ENCODE peak calls at places on chromosomes 5 and 9, in eight cellular contexts. One of them, this sample, is unnamed.

GRCh38 chr5:142935014-142935413 is 164.8 kb downstream of the ARHGAP26 start:
- DNase-seq in iris pigment epithelial cell: no peak
- DNase-seq in activated effector memory CD4-positive, alpha-beta T cell treated with Interleukin-2 at 50 U/mL for 16 hours: no peak
- DNase-seq in stimulated activated CD4-positive, alpha-beta T cell treated with anti-CD3 and anti-CD28 coated beads, TNF-alpha, amount 100 ng/mL, for 1 hour: no peak
- DNase-seq in Ammon's horn: no peak
- DNase-seq in stimulated activated naive CD8-positive, alpha-beta T cell treated with anti-CD3 and anti-CD28 coated beads, Interleukin-15, amount 100 ng/mL, for 72 hours: no peak
- DNase-seq in activated gamma-delta T cell treated with Interleukin-2 at 50 U/mL for 16 hours: no peak
- DNase-seq in H4: no peak
- DNase-seq in this sample: no peak

GRCh38 chr9:109320338-109320733 is 523 bp downstream of the EPB41L4B start:
- DNase-seq in stimulated activated CD4-positive, alpha-beta T cell treated with anti-CD3 and anti-CD28 coated beads, TNF-alpha, amount 100 ng/mL, for 1 hour: no peak
- DNase-seq in activated effector memory CD4-positive, alpha-beta T cell treated with Interleukin-2 at 50 U/mL for 16 hours: no peak
- DNase-seq in stimulated activated naive CD8-positive, alpha-beta T cell treated with anti-CD3 and anti-CD28 coated beads, Interleukin-15, amount 100 ng/mL, for 72 hours: no peak
- DNase-seq in iris pigment epithelial cell: no peak
- DNase-seq in H4: no peak
- DNase-seq in Ammon's horn: no peak
- DNase-seq in activated gamma-delta T cell treated with Interleukin-2 at 50 U/mL for 16 hours: no peak
- DNase-seq in this sample: no peak

GRCh38 chr9:135315572-135315971 is 164.0 kb upstream of the PPP1R26 start:
- DNase-seq in activated gamma-delta T cell treated with Interleukin-2 at 50 U/mL for 16 hours: no peak
- DNase-seq in activated effector memory CD4-positive, alpha-beta T cell treated with Interleukin-2 at 50 U/mL for 16 hours: no peak
- DNase-seq in H4: no peak
- DNase-seq in stimulated activated naive CD8-positive, alpha-beta T cell treated with anti-CD3 and anti-CD28 coated beads, Interleukin-15, amount 100 ng/mL, for 72 hours: no peak
- DNase-seq in iris pigment epithelial cell: no peak
- DNase-seq in Ammon's horn: no peak
- DNase-seq in stimulated activated CD4-positive, alpha-beta T cell treated with anti-CD3 and anti-CD28 coated beads, TNF-alpha, amount 100 ng/mL, for 1 hour: no peak
- DNase-seq in this sample: no peak

GRCh38 chr5:144547098-144547499 is 376.4 kb downstream of the KCTD16 start:
- DNase-seq in activated gamma-delta T cell treated with Interleukin-2 at 50 U/mL for 16 hours: no peak
- DNase-seq in Ammon's horn: no peak
- DNase-seq in iris pigment epithelial cell: peak
- DNase-seq in H4: no peak
- DNase-seq in stimulated activated naive CD8-positive, alpha-beta T cell treated with anti-CD3 and anti-CD28 coated beads, Interleukin-15, amount 100 ng/mL, for 72 hours: no peak
- DNase-seq in stimulated activated CD4-positive, alpha-beta T cell treated with anti-CD3 and anti-CD28 coated beads, TNF-alpha, amount 100 ng/mL, for 1 hour: no peak
- DNase-seq in activated effector memory CD4-positive, alpha-beta T cell treated with Interleukin-2 at 50 U/mL for 16 hours: no peak
- DNase-seq in this sample: no peak

GRCh38 chr5:84647581-84647980 is 262.9 kb upstream of the EDIL3 start:
- DNase-seq in activated gamma-delta T cell treated with Interleukin-2 at 50 U/mL for 16 hours: no peak
- DNase-seq in stimulated activated CD4-positive, alpha-beta T cell treated with anti-CD3 and anti-CD28 coated beads, TNF-alpha, amount 100 ng/mL, for 1 hour: no peak
- DNase-seq in stimulated activated naive CD8-positive, alpha-beta T cell treated with anti-CD3 and anti-CD28 coated beads, Interleukin-15, amount 100 ng/mL, for 72 hours: no peak
- DNase-seq in H4: no peak
- DNase-seq in Ammon's horn: no peak
- DNase-seq in iris pigment epithelial cell: no peak
- DNase-seq in activated effector memory CD4-positive, alpha-beta T cell treated with Interleukin-2 at 50 U/mL for 16 hours: no peak
- DNase-seq in this sample: no peak

GRCh38 chr5:35360671-35361070 is 130.4 kb upstream of the PRLR start:
- DNase-seq in iris pigment epithelial cell: no peak
- DNase-seq in H4: no peak
- DNase-seq in stimulated activated naive CD8-positive, alpha-beta T cell treated with anti-CD3 and anti-CD28 coated beads, Interleukin-15, amount 100 ng/mL, for 72 hours: no peak
- DNase-seq in activated effector memory CD4-positive, alpha-beta T cell treated with Interleukin-2 at 50 U/mL for 16 hours: no peak
- DNase-seq in Ammon's horn: no peak
- DNase-seq in activated gamma-delta T cell treated with Interleukin-2 at 50 U/mL for 16 hours: no peak
- DNase-seq in stimulated activated CD4-positive, alpha-beta T cell treated with anti-CD3 and anti-CD28 coated beads, TNF-alpha, amount 100 ng/mL, for 1 hour: no peak
- DNase-seq in this sample: no peak

GRCh38 chr9:97774657-97775056 is 77.5 kb upstream of the XPA start:
- DNase-seq in activated gamma-delta T cell treated with Interleukin-2 at 50 U/mL for 16 hours: no peak
- DNase-seq in stimulated activated CD4-positive, alpha-beta T cell treated with anti-CD3 and anti-CD28 coated beads, TNF-alpha, amount 100 ng/mL, for 1 hour: no peak
- DNase-seq in Ammon's horn: no peak
- DNase-seq in activated effector memory CD4-positive, alpha-beta T cell treated with Interleukin-2 at 50 U/mL for 16 hours: no peak
- DNase-seq in stimulated activated naive CD8-positive, alpha-beta T cell treated with anti-CD3 and anti-CD28 coated beads, Interleukin-15, amount 100 ng/mL, for 72 hours: no peak
- DNase-seq in iris pigment epithelial cell: no peak
- DNase-seq in H4: no peak
- DNase-seq in this sample: no peak

GRCh38 chr9:37618817-37619216 is 26.4 kb upstream of the TOMM5 start:
- DNase-seq in stimulated activated naive CD8-positive, alpha-beta T cell treated with anti-CD3 and anti-CD28 coated beads, Interleukin-15, amount 100 ng/mL, for 72 hours: no peak
- DNase-seq in iris pigment epithelial cell: peak
- DNase-seq in H4: no peak
- DNase-seq in Ammon's horn: no peak
- DNase-seq in activated gamma-delta T cell treated with Interleukin-2 at 50 U/mL for 16 hours: no peak
- DNase-seq in activated effector memory CD4-positive, alpha-beta T cell treated with Interleukin-2 at 50 U/mL for 16 hours: no peak
- DNase-seq in stimulated activated CD4-positive, alpha-beta T cell treated with anti-CD3 and anti-CD28 coated beads, TNF-alpha, amount 100 ng/mL, for 1 hour: no peak
- DNase-seq in this sample: peak

GRCh38 chr9:89605181-89606048 is 603 bp downstream of the GADD45G start:
- DNase-seq in activated gamma-delta T cell treated with Interleukin-2 at 50 U/mL for 16 hours: peak
- DNase-seq in Ammon's horn: peak
- DNase-seq in stimulated activated CD4-positive, alpha-beta T cell treated with anti-CD3 and anti-CD28 coated beads, TNF-alpha, amount 100 ng/mL, for 1 hour: no peak
- DNase-seq in iris pigment epithelial cell: peak
- DNase-seq in stimulated activated naive CD8-positive, alpha-beta T cell treated with anti-CD3 and anti-CD28 coated beads, Interleukin-15, amount 100 ng/mL, for 72 hours: peak
- DNase-seq in H4: peak
- DNase-seq in activated effector memory CD4-positive, alpha-beta T cell treated with Interleukin-2 at 50 U/mL for 16 hours: peak
- DNase-seq in this sample: peak

GRCh38 chr9:77763566-77763965 is 115.4 kb upstream of the GNA14 start:
- DNase-seq in activated effector memory CD4-positive, alpha-beta T cell treated with Interleukin-2 at 50 U/mL for 16 hours: no peak
- DNase-seq in Ammon's horn: no peak
- DNase-seq in activated gamma-delta T cell treated with Interleukin-2 at 50 U/mL for 16 hours: no peak
- DNase-seq in stimulated activated CD4-positive, alpha-beta T cell treated with anti-CD3 and anti-CD28 coated beads, TNF-alpha, amount 100 ng/mL, for 1 hour: no peak
- DNase-seq in iris pigment epithelial cell: no peak
- DNase-seq in stimulated activated naive CD8-positive, alpha-beta T cell treated with anti-CD3 and anti-CD28 coated beads, Interleukin-15, amount 100 ng/mL, for 72 hours: no peak
- DNase-seq in H4: no peak
- DNase-seq in this sample: no peak

GRCh38 chr9:121947683-121948300 is 145.3 kb downstream of the TTLL11 start:
- DNase-seq in stimulated activated CD4-positive, alpha-beta T cell treated with anti-CD3 and anti-CD28 coated beads, TNF-alpha, amount 100 ng/mL, for 1 hour: no peak
- DNase-seq in activated gamma-delta T cell treated with Interleukin-2 at 50 U/mL for 16 hours: no peak
- DNase-seq in H4: no peak
- DNase-seq in stimulated activated naive CD8-positive, alpha-beta T cell treated with anti-CD3 and anti-CD28 coated beads, Interleukin-15, amount 100 ng/mL, for 72 hours: no peak
- DNase-seq in iris pigment epithelial cell: no peak
- DNase-seq in Ammon's horn: no peak
- DNase-seq in activated effector memory CD4-positive, alpha-beta T cell treated with Interleukin-2 at 50 U/mL for 16 hours: no peak
- DNase-seq in this sample: no peak

GRCh38 chr9:38079410-38080105 is 10.5 kb upstream of the SHB start:
- DNase-seq in stimulated activated CD4-positive, alpha-beta T cell treated with anti-CD3 and anti-CD28 coated beads, TNF-alpha, amount 100 ng/mL, for 1 hour: no peak
- DNase-seq in activated gamma-delta T cell treated with Interleukin-2 at 50 U/mL for 16 hours: no peak
- DNase-seq in iris pigment epithelial cell: peak
- DNase-seq in stimulated activated naive CD8-positive, alpha-beta T cell treated with anti-CD3 and anti-CD28 coated beads, Interleukin-15, amount 100 ng/mL, for 72 hours: no peak
- DNase-seq in activated effector memory CD4-positive, alpha-beta T cell treated with Interleukin-2 at 50 U/mL for 16 hours: no peak
- DNase-seq in H4: peak
- DNase-seq in Ammon's horn: no peak
- DNase-seq in this sample: no peak

GRCh38 chr5:179271301-179271650 is 74.0 kb downstream of the ADAMTS2 start:
- DNase-seq in stimulated activated naive CD8-positive, alpha-beta T cell treated with anti-CD3 and anti-CD28 coated beads, Interleukin-15, amount 100 ng/mL, for 72 hours: no peak
- DNase-seq in activated gamma-delta T cell treated with Interleukin-2 at 50 U/mL for 16 hours: no peak
- DNase-seq in H4: no peak
- DNase-seq in stimulated activated CD4-positive, alpha-beta T cell treated with anti-CD3 and anti-CD28 coated beads, TNF-alpha, amount 100 ng/mL, for 1 hour: no peak
- DNase-seq in iris pigment epithelial cell: no peak
- DNase-seq in activated effector memory CD4-positive, alpha-beta T cell treated with Interleukin-2 at 50 U/mL for 16 hours: no peak
- DNase-seq in Ammon's horn: no peak
- DNase-seq in this sample: no peak

GRCh38 chr5:156438076-156438475 is 111.1 kb downstream of the SGCD start:
- DNase-seq in Ammon's horn: no peak
- DNase-seq in stimulated activated CD4-positive, alpha-beta T cell treated with anti-CD3 and anti-CD28 coated beads, TNF-alpha, amount 100 ng/mL, for 1 hour: no peak
- DNase-seq in stimulated activated naive CD8-positive, alpha-beta T cell treated with anti-CD3 and anti-CD28 coated beads, Interleukin-15, amount 100 ng/mL, for 72 hours: no peak
- DNase-seq in activated effector memory CD4-positive, alpha-beta T cell treated with Interleukin-2 at 50 U/mL for 16 hours: no peak
- DNase-seq in H4: no peak
- DNase-seq in iris pigment epithelial cell: no peak
- DNase-seq in activated gamma-delta T cell treated with Interleukin-2 at 50 U/mL for 16 hours: no peak
- DNase-seq in this sample: no peak

GRCh38 chr9:133128152-133128551 is 7.1 kb upstream of the RALGDS start:
- DNase-seq in H4: no peak
- DNase-seq in Ammon's horn: no peak
- DNase-seq in iris pigment epithelial cell: no peak
- DNase-seq in stimulated activated naive CD8-positive, alpha-beta T cell treated with anti-CD3 and anti-CD28 coated beads, Interleukin-15, amount 100 ng/mL, for 72 hours: no peak
- DNase-seq in stimulated activated CD4-positive, alpha-beta T cell treated with anti-CD3 and anti-CD28 coated beads, TNF-alpha, amount 100 ng/mL, for 1 hour: no peak
- DNase-seq in activated effector memory CD4-positive, alpha-beta T cell treated with Interleukin-2 at 50 U/mL for 16 hours: no peak
- DNase-seq in activated gamma-delta T cell treated with Interleukin-2 at 50 U/mL for 16 hours: no peak
- DNase-seq in this sample: no peak

GRCh38 chr9:11128156-11128555 is 515.4 kb upstream of the PTPRD start:
- DNase-seq in activated effector memory CD4-positive, alpha-beta T cell treated with Interleukin-2 at 50 U/mL for 16 hours: no peak
- DNase-seq in activated gamma-delta T cell treated with Interleukin-2 at 50 U/mL for 16 hours: no peak
- DNase-seq in H4: no peak
- DNase-seq in iris pigment epithelial cell: no peak
- DNase-seq in stimulated activated CD4-positive, alpha-beta T cell treated with anti-CD3 and anti-CD28 coated beads, TNF-alpha, amount 100 ng/mL, for 1 hour: no peak
- DNase-seq in Ammon's horn: no peak
- DNase-seq in stimulated activated naive CD8-positive, alpha-beta T cell treated with anti-CD3 and anti-CD28 coated beads, Interleukin-15, amount 100 ng/mL, for 72 hours: no peak
- DNase-seq in this sample: no peak

GRCh38 chr9:111016046-111017026 is 21.9 kb downstream of the LPAR1 start:
- DNase-seq in Ammon's horn: no peak
- DNase-seq in H4: no peak
- DNase-seq in iris pigment epithelial cell: peak
- DNase-seq in activated effector memory CD4-positive, alpha-beta T cell treated with Interleukin-2 at 50 U/mL for 16 hours: no peak
- DNase-seq in stimulated activated naive CD8-positive, alpha-beta T cell treated with anti-CD3 and anti-CD28 coated beads, Interleukin-15, amount 100 ng/mL, for 72 hours: no peak
- DNase-seq in stimulated activated CD4-positive, alpha-beta T cell treated with anti-CD3 and anti-CD28 coated beads, TNF-alpha, amount 100 ng/mL, for 1 hour: no peak
- DNase-seq in activated gamma-delta T cell treated with Interleukin-2 at 50 U/mL for 16 hours: no peak
- DNase-seq in this sample: peak

GRCh38 chr5:31186672-31187267 is 6.7 kb upstream of the CDH6 start:
- DNase-seq in H4: peak
- DNase-seq in stimulated activated naive CD8-positive, alpha-beta T cell treated with anti-CD3 and anti-CD28 coated beads, Interleukin-15, amount 100 ng/mL, for 72 hours: no peak
- DNase-seq in activated effector memory CD4-positive, alpha-beta T cell treated with Interleukin-2 at 50 U/mL for 16 hours: no peak
- DNase-seq in Ammon's horn: peak
- DNase-seq in activated gamma-delta T cell treated with Interleukin-2 at 50 U/mL for 16 hours: no peak
- DNase-seq in stimulated activated CD4-positive, alpha-beta T cell treated with anti-CD3 and anti-CD28 coated beads, TNF-alpha, amount 100 ng/mL, for 1 hour: no peak
- DNase-seq in iris pigment epithelial cell: peak
- DNase-seq in this sample: peak

GRCh38 chr5:157295247-157295646 is 29.3 kb downstream of the CYFIP2 start:
- DNase-seq in Ammon's horn: no peak
- DNase-seq in stimulated activated naive CD8-positive, alpha-beta T cell treated with anti-CD3 and anti-CD28 coated beads, Interleukin-15, amount 100 ng/mL, for 72 hours: no peak
- DNase-seq in iris pigment epithelial cell: no peak
- DNase-seq in H4: no peak
- DNase-seq in stimulated activated CD4-positive, alpha-beta T cell treated with anti-CD3 and anti-CD28 coated beads, TNF-alpha, amount 100 ng/mL, for 1 hour: no peak
- DNase-seq in activated effector memory CD4-positive, alpha-beta T cell treated with Interleukin-2 at 50 U/mL for 16 hours: no peak
- DNase-seq in activated gamma-delta T cell treated with Interleukin-2 at 50 U/mL for 16 hours: no peak
- DNase-seq in this sample: no peak

GRCh38 chr5:157827429-157827828 is 31.5 kb downstream of the CLINT1 start:
- DNase-seq in H4: no peak
- DNase-seq in iris pigment epithelial cell: peak
- DNase-seq in stimulated activated naive CD8-positive, alpha-beta T cell treated with anti-CD3 and anti-CD28 coated beads, Interleukin-15, amount 100 ng/mL, for 72 hours: no peak
- DNase-seq in stimulated activated CD4-positive, alpha-beta T cell treated with anti-CD3 and anti-CD28 coated beads, TNF-alpha, amount 100 ng/mL, for 1 hour: no peak
- DNase-seq in activated effector memory CD4-positive, alpha-beta T cell treated with Interleukin-2 at 50 U/mL for 16 hours: no peak
- DNase-seq in activated gamma-delta T cell treated with Interleukin-2 at 50 U/mL for 16 hours: no peak
- DNase-seq in Ammon's horn: no peak
- DNase-seq in this sample: no peak

GRCh38 chr9:133658442-133659431 is 22.6 kb downstream of the DBH start:
- DNase-seq in stimulated activated naive CD8-positive, alpha-beta T cell treated with anti-CD3 and anti-CD28 coated beads, Interleukin-15, amount 100 ng/mL, for 72 hours: no peak
- DNase-seq in H4: peak
- DNase-seq in stimulated activated CD4-positive, alpha-beta T cell treated with anti-CD3 and anti-CD28 coated beads, TNF-alpha, amount 100 ng/mL, for 1 hour: no peak
- DNase-seq in activated effector memory CD4-positive, alpha-beta T cell treated with Interleukin-2 at 50 U/mL for 16 hours: no peak
- DNase-seq in activated gamma-delta T cell treated with Interleukin-2 at 50 U/mL for 16 hours: no peak
- DNase-seq in Ammon's horn: peak
- DNase-seq in iris pigment epithelial cell: peak
- DNase-seq in this sample: peak

GRCh38 chr9:89137548-89138462 is 40.8 kb downstream of the SHC3 start:
- DNase-seq in stimulated activated naive CD8-positive, alpha-beta T cell treated with anti-CD3 and anti-CD28 coated beads, Interleukin-15, amount 100 ng/mL, for 72 hours: peak
- DNase-seq in activated effector memory CD4-positive, alpha-beta T cell treated with Interleukin-2 at 50 U/mL for 16 hours: no peak
- DNase-seq in iris pigment epithelial cell: peak
- DNase-seq in stimulated activated CD4-positive, alpha-beta T cell treated with anti-CD3 and anti-CD28 coated beads, TNF-alpha, amount 100 ng/mL, for 1 hour: no peak
- DNase-seq in H4: peak
- DNase-seq in activated gamma-delta T cell treated with Interleukin-2 at 50 U/mL for 16 hours: no peak
- DNase-seq in Ammon's horn: peak
- DNase-seq in this sample: peak

GRCh38 chr9:119284118-119284517 is 85.1 kb downstream of the BRINP1 start:
- DNase-seq in H4: no peak
- DNase-seq in stimulated activated naive CD8-positive, alpha-beta T cell treated with anti-CD3 and anti-CD28 coated beads, Interleukin-15, amount 100 ng/mL, for 72 hours: no peak
- DNase-seq in stimulated activated CD4-positive, alpha-beta T cell treated with anti-CD3 and anti-CD28 coated beads, TNF-alpha, amount 100 ng/mL, for 1 hour: no peak
- DNase-seq in Ammon's horn: peak
- DNase-seq in activated gamma-delta T cell treated with Interleukin-2 at 50 U/mL for 16 hours: no peak
- DNase-seq in iris pigment epithelial cell: peak
- DNase-seq in activated effector memory CD4-positive, alpha-beta T cell treated with Interleukin-2 at 50 U/mL for 16 hours: no peak
- DNase-seq in this sample: no peak

GRCh38 chr5:98341038-98341710 is 432.3 kb upstream of the RGMB start:
- DNase-seq in stimulated activated CD4-positive, alpha-beta T cell treated with anti-CD3 and anti-CD28 coated beads, TNF-alpha, amount 100 ng/mL, for 1 hour: no peak
- DNase-seq in activated effector memory CD4-positive, alpha-beta T cell treated with Interleukin-2 at 50 U/mL for 16 hours: no peak
- DNase-seq in Ammon's horn: no peak
- DNase-seq in activated gamma-delta T cell treated with Interleukin-2 at 50 U/mL for 16 hours: no peak
- DNase-seq in H4: no peak
- DNase-seq in iris pigment epithelial cell: peak
- DNase-seq in stimulated activated naive CD8-positive, alpha-beta T cell treated with anti-CD3 and anti-CD28 coated beads, Interleukin-15, amount 100 ng/mL, for 72 hours: no peak
- DNase-seq in this sample: peak

GRCh38 chr5:158700997-158701391 is 398.7 kb downstream of the EBF1 start:
- DNase-seq in activated effector memory CD4-positive, alpha-beta T cell treated with Interleukin-2 at 50 U/mL for 16 hours: no peak
- DNase-seq in H4: no peak
- DNase-seq in iris pigment epithelial cell: no peak
- DNase-seq in Ammon's horn: no peak
- DNase-seq in activated gamma-delta T cell treated with Interleukin-2 at 50 U/mL for 16 hours: no peak
- DNase-seq in stimulated activated CD4-positive, alpha-beta T cell treated with anti-CD3 and anti-CD28 coated beads, TNF-alpha, amount 100 ng/mL, for 1 hour: no peak
- DNase-seq in stimulated activated naive CD8-positive, alpha-beta T cell treated with anti-CD3 and anti-CD28 coated beads, Interleukin-15, amount 100 ng/mL, for 72 hours: no peak
- DNase-seq in this sample: no peak

GRCh38 chr9:115134941-115135340 is 17.0 kb upstream of the TNC start:
- DNase-seq in iris pigment epithelial cell: no peak
- DNase-seq in stimulated activated CD4-positive, alpha-beta T cell treated with anti-CD3 and anti-CD28 coated beads, TNF-alpha, amount 100 ng/mL, for 1 hour: no peak
- DNase-seq in Ammon's horn: no peak
- DNase-seq in stimulated activated naive CD8-positive, alpha-beta T cell treated with anti-CD3 and anti-CD28 coated beads, Interleukin-15, amount 100 ng/mL, for 72 hours: no peak
- DNase-seq in activated effector memory CD4-positive, alpha-beta T cell treated with Interleukin-2 at 50 U/mL for 16 hours: no peak
- DNase-seq in activated gamma-delta T cell treated with Interleukin-2 at 50 U/mL for 16 hours: no peak
- DNase-seq in H4: no peak
- DNase-seq in this sample: peak

GRCh38 chr9:88579363-88579715 is 44.4 kb downstream of the NXNL2 start:
- DNase-seq in stimulated activated CD4-positive, alpha-beta T cell treated with anti-CD3 and anti-CD28 coated beads, TNF-alpha, amount 100 ng/mL, for 1 hour: no peak
- DNase-seq in H4: no peak
- DNase-seq in stimulated activated naive CD8-positive, alpha-beta T cell treated with anti-CD3 and anti-CD28 coated beads, Interleukin-15, amount 100 ng/mL, for 72 hours: no peak
- DNase-seq in Ammon's horn: no peak
- DNase-seq in activated effector memory CD4-positive, alpha-beta T cell treated with Interleukin-2 at 50 U/mL for 16 hours: no peak
- DNase-seq in activated gamma-delta T cell treated with Interleukin-2 at 50 U/mL for 16 hours: no peak
- DNase-seq in iris pigment epithelial cell: no peak
- DNase-seq in this sample: no peak

GRCh38 chr5:94623026-94623425 is 4.6 kb downstream of the SLF1 start:
- DNase-seq in Ammon's horn: no peak
- DNase-seq in stimulated activated naive CD8-positive, alpha-beta T cell treated with anti-CD3 and anti-CD28 coated beads, Interleukin-15, amount 100 ng/mL, for 72 hours: no peak
- DNase-seq in activated gamma-delta T cell treated with Interleukin-2 at 50 U/mL for 16 hours: no peak
- DNase-seq in iris pigment epithelial cell: no peak
- DNase-seq in stimulated activated CD4-positive, alpha-beta T cell treated with anti-CD3 and anti-CD28 coated beads, TNF-alpha, amount 100 ng/mL, for 1 hour: no peak
- DNase-seq in activated effector memory CD4-positive, alpha-beta T cell treated with Interleukin-2 at 50 U/mL for 16 hours: no peak
- DNase-seq in H4: no peak
- DNase-seq in this sample: no peak

This sample was measured in mesenchymal stem cell.